ENCODE peak calls at places on chromosomes 6 and 20, in seven cellular contexts. E, Z, Y, H, D, G and X are unnamed samples.

GRCh38 chr6:109059148-109059547 is 35.5 kb downstream of the SESN1 start:
- DNase-seq in E (no peak), Z (no peak), Y (no peak), H (no peak), D (no peak), G (no peak), X (no peak)

GRCh38 chr6:47859132-47859531 is 77.3 kb downstream of the OPN5 start:
- DNase-seq in E (no peak), Z (no peak), Y (no peak), H (no peak), D (no peak), G (no peak), X (no peak)

GRCh38 chr6:88529726-88530125 is 363.6 kb upstream of the CNR1 start:
- DNase-seq in E (no peak), Z (no peak), Y (no peak), H (no peak), D (no peak), G (no peak), X (no peak)

GRCh38 chr6:139361211-139361610 is 13.2 kb downstream of the CITED2 start:
- DNase-seq in E (no peak), Z (no peak), Y (no peak), H (no peak), D (no peak), G (no peak), X (no peak)

GRCh38 chr20:43191143-43191542 is 1.4 kb upstream of the PTPRT start:
- DNase-seq in E (no peak), Z (peak), Y (no peak), H (no peak), D (no peak), G (no peak), X (no peak)

GRCh38 chr20:53708129-53708968 is 114.7 kb upstream of the ZNF217 start:
- DNase-seq in E (no peak), Z (no peak), Y (no peak), H (no peak), D (no peak), G (peak), X (no peak)

GRCh38 chr20:6654490-6655247 is 112.8 kb upstream of the BMP2 start:
- DNase-seq in E (no peak), Z (no peak), Y (no peak), H (no peak), D (no peak), G (no peak), X (no peak)

GRCh38 chr6:138036111-138036510 is 71.1 kb downstream of the PERP start:
- DNase-seq in E (no peak), Z (peak), Y (peak), H (no peak), D (no peak), G (no peak), X (no peak)

GRCh38 chr20:37383229-37383989 is 37.5 kb downstream of the SRC start:
- DNase-seq in E (no peak), Z (peak), Y (peak), H (peak), D (no peak), G (peak), X (no peak)

GRCh38 chr6:38336922-38337321 is 302.8 kb downstream of the BTBD9 start:
- DNase-seq in E (no peak), Z (no peak), Y (no peak), H (no peak), D (no peak), G (no peak), X (no peak)

GRCh38 chr6:137975058-137975940 is 108.2 kb downstream of the TNFAIP3 start:
- DNase-seq in E (no peak), Z (no peak), Y (no peak), H (no peak), D (no peak), G (no peak), X (no peak)

GRCh38 chr6:126148853-126149252 is 162.5 kb downstream of the TRMT11 start:
- DNase-seq in E (no peak), Z (no peak), Y (no peak), H (no peak), D (no peak), G (no peak), X (no peak)

GRCh38 chr6:99114769-99115406 is 167.1 kb upstream of the FBXL4 start:
- DNase-seq in E (no peak), Z (no peak), Y (no peak), H (no peak), D (no peak), G (no peak), X (no peak)

GRCh38 chr6:42693725-42694323 is 28.6 kb downstream of the PRPH2 start:
- DNase-seq in E (no peak), Z (no peak), Y (no peak), H (no peak), D (no peak), G (no peak), X (no peak)

GRCh38 chr6:82507112-82507511 is 143.5 kb downstream of the TPBG start:
- DNase-seq in E (no peak), Z (no peak), Y (no peak), H (no peak), D (no peak), G (peak), X (no peak)

GRCh38 chr20:44411020-44411756 is 55.7 kb downstream of the HNF4A start:
- DNase-seq in E (no peak), Z (no peak), Y (peak), H (no peak), D (peak), G (no peak), X (peak)
- H3K27ac ChIP-seq in E (no peak), Z (no peak), Y (no peak), H (no peak), D (no peak), G (no peak), X (no peak)

GRCh38 chr6:153170511-153170910 is 39.4 kb upstream of the RGS17 start:
- DNase-seq in E (no peak), Z (no peak), Y (no peak), H (no peak), D (no peak), G (peak), X (no peak)

GRCh38 chr6:153167907-153168306 is 36.8 kb upstream of the RGS17 start:
- DNase-seq in E (no peak), Z (no peak), Y (no peak), H (no peak), D (no peak), G (no peak), X (no peak)

GRCh38 chr6:153167026-153167891 is 36.2 kb upstream of the RGS17 start:
- DNase-seq in E (no peak), Z (no peak), Y (no peak), H (no peak), D (no peak), G (peak), X (no peak)

DNA sequence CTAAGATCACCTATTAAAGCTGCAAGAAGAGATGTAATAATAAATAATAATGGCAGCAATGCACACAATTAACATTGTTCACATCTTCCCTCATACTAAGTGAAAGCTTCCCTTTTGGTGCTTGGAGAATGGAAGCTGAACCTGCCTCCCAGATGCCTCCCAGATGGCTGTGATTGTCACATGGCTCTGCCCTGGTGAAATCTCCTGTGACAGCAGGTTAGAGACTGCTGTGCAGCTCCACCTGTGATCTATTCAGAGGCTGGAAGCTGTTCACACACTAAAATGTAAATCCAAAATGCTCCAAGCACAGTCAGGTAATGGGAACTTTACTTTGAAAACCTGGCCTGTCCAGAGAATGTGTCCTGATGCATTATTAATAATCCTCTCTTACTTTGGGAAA is 41.7 kb upstream of the RGS17 start:
- DNase-seq in E (no peak), Z (no peak), Y (no peak), H (no peak), D (no peak), G (no peak), X (no peak)
- H3K4me3 ChIP-seq in E (no peak), Z (no peak), Y (no peak), H (no peak), D (no peak), G (no peak), X (no peak)

DNA sequence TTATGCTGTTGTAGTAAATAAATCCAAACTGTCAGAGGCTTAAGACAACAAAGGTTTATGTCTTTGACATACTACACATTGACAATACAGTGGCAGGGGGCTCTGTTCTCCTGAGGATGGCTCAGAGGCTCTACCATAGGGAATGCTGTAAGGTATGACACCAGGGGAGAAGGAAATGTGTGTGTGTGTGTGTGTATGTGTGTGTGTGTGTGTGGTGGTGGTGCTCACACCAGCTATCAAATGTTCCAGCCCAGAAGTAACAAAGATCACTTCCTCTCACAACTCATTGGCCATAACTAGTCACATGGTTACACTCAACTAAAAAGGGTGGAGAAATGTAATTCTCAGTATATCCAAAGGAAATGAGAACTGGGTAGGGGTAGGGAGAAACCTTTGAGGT is 26.5 kb upstream of the YWHAB start:
- DNase-seq in E (no peak), Z (no peak), Y (no peak), H (no peak), D (no peak), G (no peak), X (no peak)
- H3K27ac ChIP-seq in E (no peak), Z (no peak), Y (no peak), H (no peak), D (no peak), G (no peak), X (no peak)

DNA sequence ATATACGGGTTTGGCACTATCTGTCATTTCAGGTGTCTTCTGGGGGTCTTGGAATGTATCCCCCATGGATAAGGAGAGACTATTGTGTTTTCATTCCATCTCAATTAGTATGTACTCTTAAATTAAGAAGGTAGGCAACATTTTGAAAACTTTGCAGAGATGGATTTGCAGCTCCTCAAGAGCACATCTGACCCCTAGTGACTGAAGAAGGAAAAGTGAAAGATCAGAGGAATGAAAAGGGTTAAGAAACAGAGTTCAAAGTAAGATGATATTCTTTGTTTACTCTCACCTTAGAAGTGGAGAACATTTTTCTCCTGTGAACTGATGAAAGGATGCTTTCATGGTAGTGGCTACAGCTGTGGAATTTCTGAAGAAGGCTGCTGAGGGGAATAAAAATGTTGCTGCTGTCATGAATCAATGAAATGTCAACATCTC is 41.5 kb downstream of the SH3BGRL2 start:
- DNase-seq in E (no peak), Z (no peak), Y (no peak), H (no peak), D (no peak), G (peak), X (no peak)
- H3K4me3 ChIP-seq in E (no peak), Z (no peak), Y (no peak), H (no peak), D (no peak), G (no peak), X (no peak)